ENCODE peak calls at places on chromosomes 4 and X, in ten cellular contexts. One of them, this sample, is unnamed.

GRCh38 chr4:53490161-53490915 is 100.9 kb downstream of the LNX1 start:
- DNase-seq in A549: no peak
- DNase-seq in GM12891: no peak
- DNase-seq in stomach: no peak
- DNase-seq in IMR-90: peak; percentile 45
- DNase-seq in GM12892: no peak
- DNase-seq in body of pancreas: no peak
- DNase-seq in sigmoid colon: no peak
- DNase-seq in adrenal gland: no peak
- DNase-seq in breast epithelium: no peak
- DNase-seq in this sample: no peak

GRCh38 chr4:25159837-25160713 is at the start of gene SEPSECS:
- DNase-seq in A549: peak; percentile 65
- DNase-seq in GM12891: peak; percentile 54
- DNase-seq in stomach: peak; percentile 99
- DNase-seq in IMR-90: peak; percentile 95
- DNase-seq in GM12892: peak; percentile 42
- DNase-seq in body of pancreas: peak; percentile 99
- DNase-seq in sigmoid colon: peak; percentile 99
- DNase-seq in adrenal gland: peak; percentile 99
- DNase-seq in breast epithelium: peak; percentile 98
- DNase-seq in this sample: peak; percentile 98

GRCh38 chrX:143788265-143788664 is 67.7 kb upstream of the SPANXN2 start:
- DNase-seq in A549: no peak
- DNase-seq in GM12891: no peak
- DNase-seq in stomach: no peak
- DNase-seq in IMR-90: no peak
- DNase-seq in GM12892: no peak
- DNase-seq in body of pancreas: no peak
- DNase-seq in sigmoid colon: no peak
- DNase-seq in adrenal gland: no peak
- DNase-seq in breast epithelium: no peak
- DNase-seq in this sample: no peak

GRCh38 chrX:150581093-150581775 is 12.8 kb downstream of the MTM1 start:
- DNase-seq in A549: peak; percentile 14
- DNase-seq in GM12891: no peak
- DNase-seq in stomach: no peak
- DNase-seq in IMR-90: peak; percentile 83
- DNase-seq in GM12892: no peak
- DNase-seq in body of pancreas: no peak
- DNase-seq in sigmoid colon: no peak
- DNase-seq in adrenal gland: no peak
- DNase-seq in breast epithelium: no peak
- DNase-seq in this sample: no peak

GRCh38 chrX:51395807-51396728 is 63.4 kb downstream of the NUDT10 start:
- DNase-seq in A549: no peak
- DNase-seq in GM12891: no peak
- DNase-seq in stomach: no peak
- DNase-seq in IMR-90: no peak
- DNase-seq in GM12892: no peak
- DNase-seq in body of pancreas: peak; percentile 41
- DNase-seq in sigmoid colon: peak; percentile 62
- DNase-seq in adrenal gland: peak; percentile 51
- DNase-seq in breast epithelium: peak; percentile 46
- DNase-seq in this sample: peak; percentile 30

GRCh38 chr4:82913305-82913704 is 12.8 kb downstream of the THAP9 start:
- DNase-seq in A549: no peak
- DNase-seq in GM12891: no peak
- DNase-seq in stomach: no peak
- DNase-seq in IMR-90: peak; percentile 35
- DNase-seq in GM12892: no peak
- DNase-seq in body of pancreas: no peak
- DNase-seq in sigmoid colon: no peak
- DNase-seq in adrenal gland: no peak
- DNase-seq in breast epithelium: no peak
- DNase-seq in this sample: no peak

GRCh38 chr4:64158648-64159326 is 250.5 kb downstream of the TECRL start:
- DNase-seq in A549: peak; percentile 10
- DNase-seq in GM12891: peak; percentile 5
- DNase-seq in stomach: peak; percentile 56
- DNase-seq in IMR-90: peak; percentile 22
- DNase-seq in GM12892: no peak
- DNase-seq in body of pancreas: peak; percentile 62
- DNase-seq in sigmoid colon: no peak
- DNase-seq in adrenal gland: peak; percentile 78
- DNase-seq in breast epithelium: no peak
- DNase-seq in this sample: peak; percentile 32

GRCh38 chr4:16969696-16970135 is 71.3 kb upstream of the LDB2 start:
- DNase-seq in A549: no peak
- DNase-seq in GM12891: no peak
- DNase-seq in stomach: peak; percentile 31
- DNase-seq in IMR-90: peak; percentile 84
- DNase-seq in GM12892: no peak
- DNase-seq in body of pancreas: peak; percentile 16
- DNase-seq in sigmoid colon: peak; percentile 95
- DNase-seq in adrenal gland: peak; percentile 65
- DNase-seq in breast epithelium: no peak
- DNase-seq in this sample: no peak

GRCh38 chr4:40086421-40086820 is 29.8 kb downstream of the N4BP2 start:
- DNase-seq in A549: no peak
- DNase-seq in GM12891: no peak
- DNase-seq in stomach: no peak
- DNase-seq in IMR-90: no peak
- DNase-seq in GM12892: no peak
- DNase-seq in body of pancreas: no peak
- DNase-seq in sigmoid colon: no peak
- DNase-seq in adrenal gland: no peak
- DNase-seq in breast epithelium: no peak
- DNase-seq in this sample: no peak

DNA sequence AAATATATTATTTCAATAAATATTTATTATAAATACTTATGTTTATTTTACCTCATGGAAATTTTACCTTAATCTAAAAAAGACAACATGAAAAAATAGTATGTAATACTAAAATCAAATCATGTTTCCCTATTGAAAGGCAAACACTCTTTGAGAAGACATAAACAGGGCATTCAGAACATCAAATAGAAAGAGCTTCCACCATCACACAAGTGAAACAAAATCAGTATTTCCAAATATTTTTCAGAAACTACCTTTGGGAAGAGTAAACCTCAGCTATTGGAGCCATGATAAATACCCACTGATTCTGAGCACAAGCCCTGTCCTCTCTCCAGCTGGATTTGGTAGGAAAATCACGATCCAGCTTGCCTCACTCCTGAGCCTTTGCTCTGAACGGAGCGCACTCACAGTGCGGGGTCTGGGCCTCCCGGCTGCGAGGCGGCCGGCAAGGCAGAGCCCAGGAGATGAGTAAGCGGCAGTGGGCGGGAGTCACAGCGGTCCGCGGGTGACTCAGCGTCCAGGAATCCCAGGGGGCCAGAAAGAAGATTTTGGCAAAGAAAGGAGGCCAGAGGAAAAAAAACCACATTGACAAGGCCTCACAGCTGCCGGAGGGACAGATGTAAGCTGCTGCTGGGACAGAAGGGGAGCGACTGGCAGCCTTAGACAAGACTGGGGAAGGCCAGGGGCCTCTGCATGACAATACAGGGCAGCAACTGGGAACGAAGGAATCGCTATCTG is 14.7 kb upstream of the ANXA5 start:
- DNase-seq in A549: peak; percentile 65
- DNase-seq in GM12891: no peak
- DNase-seq in stomach: peak; percentile 57
- DNase-seq in IMR-90: peak; percentile 97
- DNase-seq in GM12892: no peak
- DNase-seq in body of pancreas: peak; percentile 62
- DNase-seq in sigmoid colon: peak; percentile 96
- DNase-seq in adrenal gland: peak; percentile 97
- DNase-seq in breast epithelium: peak; percentile 69
- DNase-seq in this sample: peak; percentile 89
- TF ChIP-seq POLR2A in A549: peak; percentile 42
- TF ChIP-seq POLR2A in GM12891: no peak
- TF ChIP-seq POLR2A in stomach: no peak
- TF ChIP-seq POLR2A in IMR-90: peak; percentile 93
- TF ChIP-seq POLR2A in GM12892: no peak
- TF ChIP-seq POLR2A in body of pancreas: no peak
- TF ChIP-seq POLR2A in sigmoid colon: no peak
- TF ChIP-seq POLR2A in adrenal gland: peak; percentile 42
- TF ChIP-seq POLR2A in breast epithelium: no peak
- TF ChIP-seq POLR2A in this sample: peak; percentile 25

DNA sequence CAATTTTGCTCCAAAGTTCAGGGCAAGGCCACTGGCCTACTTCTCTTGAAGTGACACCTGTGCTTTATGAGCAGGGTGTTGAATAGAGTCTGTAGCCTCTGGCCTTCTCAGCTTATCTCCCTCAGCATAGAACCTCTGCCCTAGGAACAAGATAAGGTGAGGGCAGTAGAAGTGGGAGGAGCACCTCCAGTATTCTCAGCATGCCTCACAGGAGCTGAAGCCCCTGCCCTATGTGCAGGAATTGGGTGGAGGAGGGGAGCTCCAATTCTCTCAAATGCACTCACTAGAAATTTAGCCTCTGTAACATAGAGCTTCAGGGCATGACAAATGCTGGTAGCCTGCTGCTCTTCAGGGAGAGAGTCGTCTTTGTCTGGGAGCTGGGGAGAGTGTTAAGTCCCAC is 479.3 kb downstream of the IL1RAPL1 start:
- DNase-seq in A549: no peak
- DNase-seq in GM12891: no peak
- DNase-seq in stomach: no peak
- DNase-seq in IMR-90: no peak
- DNase-seq in GM12892: no peak
- DNase-seq in body of pancreas: no peak
- DNase-seq in sigmoid colon: no peak
- DNase-seq in adrenal gland: no peak
- DNase-seq in breast epithelium: no peak
- DNase-seq in this sample: no peak
- TF ChIP-seq POLR2A in A549: no peak
- TF ChIP-seq POLR2A in GM12891: no peak
- TF ChIP-seq POLR2A in stomach: no peak
- TF ChIP-seq POLR2A in IMR-90: no peak
- TF ChIP-seq POLR2A in GM12892: no peak
- TF ChIP-seq POLR2A in body of pancreas: no peak
- TF ChIP-seq POLR2A in sigmoid colon: no peak
- TF ChIP-seq POLR2A in adrenal gland: no peak
- TF ChIP-seq POLR2A in breast epithelium: no peak
- TF ChIP-seq POLR2A in this sample: no peak

GRCh38 chr4:107799634-107800033 is 25.1 kb upstream of the SGMS2 start:
- DNase-seq in A549: no peak
- DNase-seq in GM12891: no peak
- DNase-seq in stomach: no peak
- DNase-seq in IMR-90: no peak
- DNase-seq in GM12892: no peak
- DNase-seq in body of pancreas: no peak
- DNase-seq in sigmoid colon: no peak
- DNase-seq in adrenal gland: no peak
- DNase-seq in breast epithelium: no peak
- DNase-seq in this sample: no peak

GRCh38 chr4:107800686-107801085 is 24.0 kb upstream of the SGMS2 start:
- DNase-seq in A549: no peak
- DNase-seq in GM12891: no peak
- DNase-seq in stomach: no peak
- DNase-seq in IMR-90: no peak
- DNase-seq in GM12892: no peak
- DNase-seq in body of pancreas: no peak
- DNase-seq in sigmoid colon: no peak
- DNase-seq in adrenal gland: no peak
- DNase-seq in breast epithelium: no peak
- DNase-seq in this sample: no peak

GRCh38 chr4:107801766-107802211 is 22.9 kb upstream of the SGMS2 start:
- DNase-seq in A549: no peak
- DNase-seq in GM12891: no peak
- DNase-seq in stomach: no peak
- DNase-seq in IMR-90: peak; percentile 27
- DNase-seq in GM12892: no peak
- DNase-seq in body of pancreas: no peak
- DNase-seq in sigmoid colon: no peak
- DNase-seq in adrenal gland: no peak
- DNase-seq in breast epithelium: no peak
- DNase-seq in this sample: no peak

DNA sequence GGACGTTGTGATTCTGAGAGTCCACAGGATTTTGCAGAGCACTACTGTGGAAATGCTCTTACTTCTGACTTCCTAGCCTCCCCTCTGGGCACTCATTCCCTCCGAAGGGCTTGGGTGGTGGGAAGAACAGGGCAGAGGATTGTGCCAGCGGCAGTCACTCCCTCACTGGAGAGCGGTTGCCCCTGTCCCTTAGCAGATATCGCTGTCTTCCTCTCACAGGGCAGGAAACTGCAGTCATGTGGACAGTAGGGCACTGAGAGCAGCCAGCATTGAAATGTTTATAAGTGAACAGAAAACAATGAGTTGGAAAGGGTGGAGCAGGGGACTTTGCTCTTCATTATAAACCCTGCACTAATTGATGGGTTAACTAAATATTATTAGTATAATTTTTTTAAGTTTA is 24.7 kb upstream of the SGMS2 start:
- DNase-seq in A549: no peak
- DNase-seq in GM12891: no peak
- DNase-seq in stomach: no peak
- DNase-seq in IMR-90: no peak
- DNase-seq in GM12892: no peak
- DNase-seq in body of pancreas: no peak
- DNase-seq in sigmoid colon: no peak
- DNase-seq in adrenal gland: no peak
- DNase-seq in breast epithelium: no peak
- DNase-seq in this sample: no peak
- TF ChIP-seq POLR2A in A549: no peak
- TF ChIP-seq POLR2A in GM12891: no peak
- TF ChIP-seq POLR2A in stomach: no peak
- TF ChIP-seq POLR2A in IMR-90: no peak
- TF ChIP-seq POLR2A in GM12892: no peak
- TF ChIP-seq POLR2A in body of pancreas: no peak
- TF ChIP-seq POLR2A in sigmoid colon: no peak
- TF ChIP-seq POLR2A in adrenal gland: no peak
- TF ChIP-seq POLR2A in breast epithelium: no peak
- TF ChIP-seq POLR2A in this sample: no peak

DNA sequence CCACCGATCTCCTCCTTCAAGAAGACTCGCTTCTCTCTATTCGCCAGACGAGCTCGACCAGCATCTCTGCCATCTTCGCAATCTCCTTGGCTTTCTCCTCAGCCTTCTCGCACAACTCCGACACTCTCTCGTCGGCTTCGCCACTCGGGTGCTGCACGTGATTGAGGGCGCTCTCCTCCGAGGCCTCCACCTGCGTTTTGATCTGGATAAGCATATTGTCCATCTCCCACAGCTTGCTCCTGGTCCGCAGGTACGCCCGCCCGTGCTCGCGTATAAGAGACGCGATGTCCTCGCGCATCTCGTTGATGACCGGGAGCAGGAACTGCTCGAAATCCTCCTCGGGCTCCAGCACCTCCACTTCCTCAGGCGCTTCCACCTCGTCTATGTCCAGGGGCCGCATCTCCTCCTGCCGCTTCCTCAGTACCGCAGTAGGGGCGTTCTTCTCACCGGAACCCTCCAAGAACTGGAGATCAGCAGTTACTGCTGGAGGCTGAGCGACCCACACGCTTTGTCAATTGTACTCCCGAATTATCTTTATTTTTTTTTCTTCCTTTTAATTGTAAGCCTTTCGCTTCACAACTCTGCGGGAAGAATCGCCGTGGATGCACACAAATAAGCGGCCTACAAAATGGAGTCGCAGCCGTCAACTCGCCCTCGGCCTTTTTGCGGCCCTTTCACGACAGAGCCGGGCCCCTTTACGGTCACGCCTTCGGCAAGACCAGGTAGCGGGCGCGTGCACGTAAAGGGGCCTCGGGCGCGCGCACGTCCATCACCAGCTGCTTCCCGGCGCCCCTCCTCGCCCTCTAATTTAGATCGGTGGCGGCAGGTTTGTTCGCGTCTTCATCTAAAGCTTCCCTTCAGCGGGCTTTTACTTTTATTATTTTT is at the start of gene MRFAP1L1:
- DNase-seq in A549: peak; percentile 73
- DNase-seq in GM12891: peak; percentile 78
- DNase-seq in stomach: peak; percentile 98
- DNase-seq in IMR-90: peak; percentile 97
- DNase-seq in GM12892: peak; percentile 79
- DNase-seq in body of pancreas: peak; percentile 95
- DNase-seq in sigmoid colon: peak; percentile 97
- DNase-seq in adrenal gland: peak; percentile 98
- DNase-seq in breast epithelium: peak; percentile 95
- DNase-seq in this sample: peak; percentile 98
- TF ChIP-seq POLR2A in A549: peak; percentile 33
- TF ChIP-seq POLR2A in GM12891: peak; percentile 67
- TF ChIP-seq POLR2A in stomach: no peak
- TF ChIP-seq POLR2A in IMR-90: peak; percentile 59
- TF ChIP-seq POLR2A in GM12892: peak; percentile 66
- TF ChIP-seq POLR2A in body of pancreas: no peak
- TF ChIP-seq POLR2A in sigmoid colon: peak; percentile 31
- TF ChIP-seq POLR2A in adrenal gland: no peak
- TF ChIP-seq POLR2A in breast epithelium: peak; percentile 64
- TF ChIP-seq POLR2A in this sample: no peak

This sample was measured in heart left ventricle.